ENCODE peak calls at places on chromosomes 1 and 21, in six cellular contexts. E is nephron progenitor cell; C is activated naive CD8-positive, alpha-beta T cell treated with anti-CD3 and anti-CD28 coated beads, Interleukin-2, amount 10 ng/mL, durations not matched to agents 7 days and 5 days; P is tibial artery; Q is NCI-H2029 treated with DMSO at 0.1 percent for 48 hours; T is smooth muscle cell of the brain vasculature. R is an unnamed sample.

GRCh38 chr1:242467556-242468145 is 56.8 kb downstream of the PLD5 start:
- DNase-seq in E (peak; percentile 58), Q (no peak), C (no peak), T (peak; percentile 3), P (peak; percentile 60), R (peak; percentile 69)

GRCh38 chr1:228410015-228410414 is 3.4 kb upstream of the TRIM11 start:
- DNase-seq in E (no peak), Q (no peak), T (no peak), C (no peak), P (peak; percentile 45), R (peak; percentile 1)

GRCh38 chr1:234412830-234413229 is 39.6 kb downstream of the COA6 start:
- DNase-seq in C (no peak), P (no peak), T (no peak), Q (no peak), E (no peak), R (no peak)

GRCh38 chr1:30698401-30698981 is 24.9 kb downstream of the MATN1 start:
- DNase-seq in Q (no peak), P (peak; percentile 63), T (no peak), C (peak; percentile 17), E (no peak), R (no peak)

GRCh38 chr1:60867782-60868181 is 214.6 kb upstream of the NFIA start:
- DNase-seq in E (no peak), T (no peak), P (no peak), Q (no peak), C (no peak), R (no peak)

GRCh38 chr1:144101397-144102050 is 129.7 kb upstream of the FAM72C start:
- DNase-seq in T (no peak), P (peak; percentile 21), E (peak; percentile 8), C (peak; percentile 30), Q (no peak), R (peak; percentile 10)

GRCh38 chr1:34479731-34480130 is 275.1 kb upstream of the GJB5 start:
- DNase-seq in P (no peak), T (no peak), Q (no peak), C (no peak), E (peak; percentile 23), R (peak; percentile 33)

GRCh38 chr1:50348449-50349241 is 74.6 kb downstream of the DMRTA2 start:
- DNase-seq in T (peak; percentile 47), P (peak; percentile 48), Q (peak; percentile 95), E (peak; percentile 62), C (no peak), R (peak; percentile 63)

GRCh38 chr21:37431243-37431642 is 64.7 kb downstream of the DYRK1A start:
- DNase-seq in T (no peak), E (no peak), C (no peak), Q (no peak), P (no peak), R (no peak)

R was measured in WTC11.